ENCODE peak calls at places on chromosomes 1 and 21, in four cellular contexts. W is K562, E is HepG2, B is GM12878. N is an unnamed sample. For H3K9me3, the result is how much of the 10 kb centered on the place peaks cover.

GRCh38 chr1:22176258-22176657 is 33.4 kb upstream of the WNT4 start:
- DNase-seq in W (no peak), E (no peak), B (no peak), N (no peak)

GRCh38 chr21:17775431-17776126 is 43.6 kb downstream of the C21orf91 start:
- DNase-seq in W (no peak), E (peak), B (peak), N (no peak)

GRCh38 chr1:236608930-236609726 is 4.8 kb upstream of the HEATR1 start:
- DNase-seq in W (peak), E (peak), B (no peak), N (peak)

GRCh38 chr1:109314805-109315204 is 8.0 kb upstream of the MYBPHL start:
- DNase-seq in W (no peak), E (no peak), B (no peak), N (no peak)

GRCh38 chr1:46545784-46546183 is 5.7 kb downstream of the KNCN start:
- DNase-seq in W (no peak), E (no peak), B (no peak), N (no peak)

GRCh38 chr1:28933918-28934317 is 19.5 kb downstream of the EPB41 start:
- DNase-seq in W (no peak), E (no peak), B (no peak), N (no peak)

GRCh38 chr1:111471012-111471411 is 2.8 kb upstream of the C1orf162 start:
- DNase-seq in W (no peak), E (no peak), B (peak), N (no peak)

GRCh38 chr1:34918609-34919561 is 10.6 kb downstream of the DLGAP3 start:
- DNase-seq in W (peak), E (no peak), B (peak), N (no peak)

GRCh38 chr1:81662913-81663526 is 137.7 kb upstream of the ADGRL2 start:
- DNase-seq in W (no peak), E (no peak), B (no peak), N (no peak)

GRCh38 chr1:50329332-50329932 is 93.8 kb downstream of the DMRTA2 start:
- DNase-seq in W (no peak), E (no peak), B (no peak), N (no peak)

GRCh38 chr21:29072873-29073221 is 601 bp downstream of the CCT8 start:
- DNase-seq in W (no peak), E (peak), B (no peak), N (no peak)

GRCh38 chr21:45293726-45294401 is 6.2 kb upstream of the POFUT2 start:
- DNase-seq in W (no peak), E (no peak), B (no peak), N (no peak)

GRCh38 chr1:110068646-110069301 is 1.7 kb downstream of the ALX3 start:
- DNase-seq in W (no peak), E (no peak), B (no peak), N (no peak)

GRCh38 chr1:185096531-185096930 is 51.2 kb downstream of the RNF2 start:
- DNase-seq in W (no peak), E (no peak), B (no peak), N (no peak)

GRCh38 chr1:57440096-57440495 is 16.2 kb upstream of the DAB1 start:
- DNase-seq in W (no peak), E (no peak), B (no peak), N (no peak)

GRCh38 chr1:214569357-214570004 is 18.1 kb upstream of the PTPN14 start:
- DNase-seq in W (no peak), E (no peak), B (no peak), N (no peak)

GRCh38 chr1:4075436-4076225 is 175.6 kb upstream of the C1orf174 start:
- DNase-seq in W (no peak), E (no peak), B (no peak), N (no peak)

GRCh38 chr1:175307160-175307559 is 114.6 kb upstream of the KIAA0040 start:
- DNase-seq in W (no peak), E (no peak), B (no peak), N (no peak)

GRCh38 chr1:230568008-230568407 is 74.3 kb upstream of the COG2 start:
- DNase-seq in W (no peak), E (peak), B (no peak), N (peak)

GRCh38 chr1:229590119-229590518 is 31.6 kb upstream of the ABCB10 start:
- DNase-seq in W (no peak), E (no peak), B (no peak), N (no peak)

GRCh38 chr1:177426533-177426932 is 255.8 kb downstream of the BRINP2 start:
- DNase-seq in W (no peak), E (no peak), B (no peak), N (no peak)

GRCh38 chr1:14945132-14946010 is 208.2 kb upstream of the TMEM51 start:
- DNase-seq in W (no peak), E (no peak), B (no peak), N (no peak)

GRCh38 chr1:96096138-96097011 is 625.2 kb upstream of the PTBP2 start:
- DNase-seq in W (no peak), E (no peak), B (no peak), N (no peak)

GRCh38 chr1:6448749-6449631 is 17.0 kb downstream of the TNFRSF25 start:
- DNase-seq in W (peak), E (peak), B (no peak), N (no peak)

GRCh38 chr21:36437745-36438128 is 42.2 kb downstream of the CLDN14 start:
- DNase-seq in W (no peak), E (no peak), B (no peak), N (no peak)

GRCh38 chr1:44531785-44532566 is 126.9 kb downstream of the RNF220 start:
- DNase-seq in W (peak), E (peak), B (peak), N (peak)

GRCh38 chr1:119327436-119328155 is 41.0 kb upstream of the HAO2 start:
- DNase-seq in W (no peak), E (peak), B (no peak), N (no peak)

GRCh38 chr1:237959838-237960237 is 69.1 kb upstream of the ZP4 start:
- DNase-seq in W (no peak), E (no peak), B (no peak), N (no peak)

GRCh38 chr1:228360533-228361313 is 45.9 kb downstream of the TRIM11 start:
- DNase-seq in W (no peak), E (peak), B (no peak), N (no peak)

GRCh38 chr1:2350911-2351655 is 40.3 kb downstream of the MORN1 start:
- DNase-seq in W (no peak), E (no peak), B (no peak), N (no peak)

GRCh38 chr21:33640697-33641338 is 723 bp downstream of the CRYZL1 start:
- DNase-seq in W (no peak), E (no peak), B (no peak), N (peak)

GRCh38 chr1:185316163-185317033 is 645 bp downstream of the IVNS1ABP start:
- DNase-seq in W (peak), E (peak), B (peak), N (peak)

GRCh38 chr21:44853601-44854390 is 19.7 kb downstream of the PTTG1IP start:
- DNase-seq in W (peak), E (no peak), B (no peak), N (no peak)

GRCh38 chr1:175757381-175758015 is 14.1 kb upstream of the TNR start:
- DNase-seq in W (peak), E (no peak), B (no peak), N (peak)

GRCh38 chr1:8409107-8409506 is 91.2 kb downstream of the SLC45A1 start:
- DNase-seq in W (peak), E (peak), B (no peak), N (no peak)

GRCh38 chr21:40208960-40209359 is 341.7 kb downstream of the PCP4 start:
- DNase-seq in W (no peak), E (no peak), B (no peak), N (no peak)

GRCh38 chr21:27645285-27645684 is 678.4 kb upstream of the ADAMTS5 start:
- DNase-seq in W (no peak), E (no peak), B (no peak), N (no peak)

GRCh38 chr1:184036517-184036949 is 995 bp downstream of the COLGALT2 start:
- DNase-seq in W (peak), E (peak), B (no peak), N (no peak)

GRCh38 chr1:32239790-32240139 is 7.3 kb upstream of the FAM167B start:
- DNase-seq in W (no peak), E (no peak), B (no peak), N (no peak)

DNA sequence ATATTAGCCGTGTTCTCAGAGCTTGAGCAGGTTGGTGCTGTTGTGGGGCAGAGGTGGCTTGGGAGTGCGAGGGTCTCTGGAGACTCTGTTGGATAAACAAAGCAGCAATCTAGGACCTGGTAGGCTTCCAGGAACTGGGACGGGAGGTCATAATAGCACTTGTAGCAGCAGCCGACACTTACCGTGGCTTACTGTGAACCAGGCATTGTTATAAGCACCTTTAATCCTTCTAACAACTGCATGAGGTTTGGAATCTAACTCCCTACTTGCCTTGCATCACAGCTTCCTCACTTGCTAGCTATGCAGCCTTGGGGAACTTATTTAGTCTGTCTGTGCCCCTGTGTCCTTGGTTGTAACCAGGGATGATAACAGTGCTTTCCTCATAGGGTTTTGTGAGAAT is 94.9 kb downstream of the NAV1 start:
- DNase-seq in W (no peak), E (no peak), B (no peak), N (no peak)
- TF ChIP-seq ZNF274 in W (no peak), E (no peak), B (no peak), N (no peak)

GRCh38 chr1:54959241-54959640 is 21.2 kb upstream of the TMEM61 start:
- DNase-seq in W (no peak), E (no peak), B (no peak), N (no peak)

GRCh38 chr1:54952950-54953718 is 27.3 kb upstream of the TMEM61 start:
- DNase-seq in W (no peak), E (peak), B (no peak), N (no peak)

GRCh38 chr1:54955359-54955758 is 25.1 kb upstream of the TMEM61 start:
- DNase-seq in W (no peak), E (no peak), B (no peak), N (no peak)

GRCh38 chr1:54953846-54954245 is 26.6 kb upstream of the TMEM61 start:
- DNase-seq in W (no peak), E (no peak), B (no peak), N (no peak)

DNA sequence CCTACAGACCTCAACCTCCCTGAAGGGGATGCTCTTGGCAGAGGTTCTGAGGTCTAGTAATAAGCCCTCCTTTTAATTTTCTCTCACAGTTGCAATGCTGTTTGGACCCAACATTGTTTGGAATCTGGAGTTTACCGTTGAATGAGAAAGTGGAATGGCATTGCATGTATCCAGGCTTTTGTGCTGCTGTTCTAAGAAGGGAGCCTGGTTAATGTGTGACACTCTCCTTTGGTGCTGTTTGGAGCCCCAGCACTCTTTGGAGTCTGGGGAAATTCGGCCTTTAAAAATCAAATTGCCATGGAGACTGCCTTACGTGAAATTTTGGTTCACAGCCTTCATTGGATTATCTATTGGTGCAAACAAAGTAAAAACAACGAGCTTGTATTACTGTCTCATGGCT is 23.7 kb upstream of the TMEM61 start:
- DNase-seq in W (no peak), E (no peak), B (no peak), N (no peak)
- H3K9me3 ChIP-seq in W (under half), E (under half), B (under half), N (under half)

GRCh38 chr1:26317612-26318337 is at the start of gene CD52:
- DNase-seq in W (peak), E (no peak), B (peak), N (no peak)
- TF ChIP-seq ZBTB33 in W (no peak), E (no peak), B (no peak), N (no peak)

GRCh38 chr1:36448530-36449051 is 1.7 kb downstream of the OSCP1 start:
- DNase-seq in W (peak), E (no peak), B (no peak), N (no peak)
- TF ChIP-seq ZNF274 in W (no peak), E (no peak), B (no peak), N (no peak)

N was measured in HCT116.